ENCODE peak calls at places on chromosome 3, in nine cellular contexts. L is activated naive CD4-positive, alpha-beta T cell treated with anti-CD3 and anti-CD28 coated beads, Interleukin-2, amount 10 ng/mL, durations not matched to agents 7 days and 5 days; E is stimulated activated CD4-positive, alpha-beta T cell treated with anti-CD3 and anti-CD28 coated beads, Interleukin-4, amount 100 ng/mL, for 1 hour; J is HEK293T; M is stimulated activated naive CD8-positive, alpha-beta T cell treated with anti-CD3 and anti-CD28 coated beads, Interleukin-15, amount 100 ng/mL, for 72 hours; D is NCI-H1092 treated with DMSO at 0.1 percent for 48 hours; W is cardiac muscle cell; G is cardiac septum; A is foreskin fibroblast. Z is an unnamed sample.

GRCh38 chr3:132311860-132312259 is 5.3 kb upstream of the ACP3 start:
- DNase-seq in L (no peak), E (no peak), J (no peak), M (no peak), D (no peak), W (peak; percentile 65), G (no peak), A (peak; percentile 70), Z (no peak)

GRCh38 chr3:126493051-126493450 is 17.4 kb upstream of the ZXDC start:
- DNase-seq in L (no peak), E (no peak), J (no peak), M (no peak), D (no peak), W (no peak), G (no peak), A (no peak), Z (no peak)

GRCh38 chr3:85159376-85159775 is 200.6 kb downstream of the CADM2 start:
- DNase-seq in L (no peak), E (no peak), J (no peak), M (no peak), D (no peak), W (no peak), G (no peak), A (peak; percentile 0), Z (no peak)

GRCh38 chr3:53531749-53532148 is 37.3 kb downstream of the CACNA1D start:
- DNase-seq in L (no peak), E (no peak), J (no peak), M (no peak), D (no peak), W (no peak), G (no peak), A (no peak), Z (no peak)

GRCh38 chr3:109275702-109276293 is 40.5 kb downstream of the DPPA2 start:
- DNase-seq in L (peak; percentile 23), E (no peak), J (peak; percentile 41), M (no peak), D (peak; percentile 8), W (peak; percentile 78), G (no peak), A (peak; percentile 24), Z (peak; percentile 49)

GRCh38 chr3:180433172-180433571 is 168.8 kb upstream of the TTC14 start:
- DNase-seq in L (no peak), E (no peak), J (no peak), M (no peak), D (no peak), W (peak; percentile 36), G (no peak), A (peak; percentile 1), Z (no peak)

GRCh38 chr3:193269343-193269742 is 28.3 kb downstream of the PLAAT1 start:
- DNase-seq in L (no peak), E (no peak), J (no peak), M (no peak), D (no peak), W (no peak), G (no peak), A (no peak), Z (no peak)

GRCh38 chr3:4633078-4634004 is 140.2 kb downstream of the ITPR1 start:
- DNase-seq in L (no peak), E (no peak), J (peak; percentile 62), M (peak; percentile 7), D (peak; percentile 52), W (peak; percentile 82), G (no peak), A (peak; percentile 73), Z (peak; percentile 60)

GRCh38 chr3:133329626-133330025 is 70.2 kb upstream of the BFSP2 start:
- DNase-seq in L (no peak), E (no peak), J (no peak), M (no peak), D (peak; percentile 32), W (no peak), G (no peak), A (no peak), Z (no peak)

GRCh38 chr3:17632401-17633100 is 109.9 kb downstream of the TBC1D5 start:
- DNase-seq in L (no peak), E (no peak), J (no peak), M (peak; percentile 3), D (no peak), W (peak; percentile 71), G (no peak), A (peak; percentile 79), Z (no peak)

GRCh38 chr3:43405888-43406636 is 119.7 kb downstream of the SNRK start:
- DNase-seq in L (no peak), E (no peak), J (no peak), M (no peak), D (no peak), W (peak; percentile 83), G (no peak), A (peak; percentile 8), Z (no peak)

GRCh38 chr3:45026038-45026437 is at the start of gene CLEC3B:
- DNase-seq in L (no peak), E (no peak), J (no peak), M (no peak), D (no peak), W (peak; percentile 83), G (peak; percentile 79), A (peak; percentile 83), Z (no peak)

GRCh38 chr3:69819283-69819682 is 80.0 kb downstream of the MITF start:
- DNase-seq in L (no peak), E (no peak), J (no peak), M (no peak), D (no peak), W (no peak), G (no peak), A (peak; percentile 30), Z (no peak)

GRCh38 chr3:43794776-43795175 is 104.0 kb downstream of the ABHD5 start:
- DNase-seq in L (no peak), E (no peak), J (no peak), M (no peak), D (no peak), W (no peak), G (no peak), A (peak; percentile 93), Z (no peak)

GRCh38 chr3:85102774-85103173 is 144.0 kb downstream of the CADM2 start:
- DNase-seq in L (no peak), E (no peak), J (no peak), M (no peak), D (no peak), W (no peak), G (no peak), A (no peak), Z (no peak)

GRCh38 chr3:2697589-2697988 is 412.6 kb downstream of the IL5RA start:
- DNase-seq in L (no peak), E (no peak), J (no peak), M (no peak), D (no peak), W (no peak), G (no peak), A (no peak), Z (no peak)

GRCh38 chr3:9902372-9903237 is at the start of gene IL17RE:
- DNase-seq in L (no peak), E (no peak), J (no peak), M (no peak), D (no peak), W (no peak), G (no peak), A (peak; percentile 53), Z (no peak)

GRCh38 chr3:94716326-94717018 is 653.6 kb downstream of the NSUN3 start:
- DNase-seq in L (no peak), E (no peak), J (no peak), M (no peak), D (no peak), W (no peak), G (no peak), A (no peak), Z (no peak)

GRCh38 chr3:12838179-12838965 is 3.0 kb downstream of the RPL32 start:
- DNase-seq in L (no peak), E (no peak), J (no peak), M (no peak), D (no peak), W (peak; percentile 52), G (no peak), A (peak; percentile 31), Z (no peak)

GRCh38 chr3:13254028-13254951 is 165.8 kb downstream of the NUP210 start:
- DNase-seq in L (no peak), E (no peak), J (no peak), M (no peak), D (no peak), W (no peak), G (no peak), A (no peak), Z (no peak)